ENCODE peak calls at places on chromosomes 6 and 20, in six cellular contexts. Y, E, N, S, H and D are unnamed samples.

GRCh38 chr6:27290065-27290849 is 21.8 kb downstream of the POM121L2 start:
- DNase-seq in Y (peak; percentile 68), E (no peak), N (no peak), S (peak; percentile 34), H (peak; percentile 40), D (no peak)

GRCh38 chr6:26328265-26328844 is 36.6 kb upstream of the BTN3A2 start:
- DNase-seq in Y (no peak), E (no peak), N (no peak), S (no peak), H (no peak), D (peak; percentile 43)

GRCh38 chr6:85044336-85044735 is 279.9 kb upstream of the TBX18 start:
- DNase-seq in Y (no peak), E (no peak), N (no peak), S (no peak), H (no peak), D (no peak)

GRCh38 chr20:50153500-50154377 is at the start of gene PEDS1:
- DNase-seq in Y (peak; percentile 98), E (peak; percentile 98), N (peak; percentile 88), S (peak; percentile 83), H (peak; percentile 45), D (peak; percentile 95)

GRCh38 chr6:10511477-10511876 is 9.7 kb upstream of the GCNT2 start:
- DNase-seq in Y (no peak), E (no peak), N (no peak), S (peak; percentile 68), H (no peak), D (no peak)

GRCh38 chr20:41506192-41506915 is 111.8 kb downstream of the CHD6 start:
- DNase-seq in Y (no peak), E (no peak), N (no peak), S (peak; percentile 45), H (no peak), D (no peak)

GRCh38 chr6:16402501-16402900 is 164.1 kb downstream of the GMPR start:
- DNase-seq in Y (no peak), E (no peak), N (peak; percentile 26), S (no peak), H (no peak), D (no peak)

GRCh38 chr6:167722634-167723309 is 103.9 kb upstream of the AFDN start:
- DNase-seq in Y (no peak), E (no peak), N (no peak), S (no peak), H (no peak), D (no peak)

GRCh38 chr6:16519265-16520242 is 241.7 kb downstream of the ATXN1 start:
- DNase-seq in Y (no peak), E (no peak), N (no peak), S (peak; percentile 86), H (no peak), D (no peak)

GRCh38 chr6:125014157-125014957 is 52.1 kb downstream of the RNF217 start:
- DNase-seq in Y (no peak), E (no peak), N (peak; percentile 48), S (no peak), H (no peak), D (peak; percentile 16)

GRCh38 chr20:370977-371754 is 9.4 kb upstream of the TRIB3 start:
- DNase-seq in Y (peak; percentile 56), E (no peak), N (no peak), S (peak; percentile 63), H (no peak), D (peak; percentile 36)

GRCh38 chr6:14540276-14540675 is 422.7 kb downstream of the CD83 start:
- DNase-seq in Y (no peak), E (no peak), N (no peak), S (no peak), H (no peak), D (no peak)

GRCh38 chr6:139514819-139515218 is 140.4 kb upstream of the CITED2 start:
- DNase-seq in Y (no peak), E (no peak), N (no peak), S (no peak), H (no peak), D (no peak)

GRCh38 chr6:159979136-159979874 is 10.4 kb downstream of the IGF2R start:
- DNase-seq in Y (no peak), E (no peak), N (peak; percentile 46), S (peak; percentile 82), H (peak; percentile 75), D (peak; percentile 98)

GRCh38 chr20:49394264-49394663 is 88.2 kb downstream of the KCNB1 start:
- DNase-seq in Y (no peak), E (no peak), N (no peak), S (no peak), H (no peak), D (no peak)

GRCh38 chr6:134621858-134622257 is 303.9 kb upstream of the SGK1 start:
- DNase-seq in Y (no peak), E (no peak), N (no peak), S (no peak), H (no peak), D (no peak)

GRCh38 chr6:157983439-157984119 is 1.9 kb downstream of the SYNJ2 start:
- DNase-seq in Y (no peak), E (no peak), N (no peak), S (no peak), H (no peak), D (no peak)

GRCh38 chr6:122416825-122417224 is 17.4 kb downstream of the HSF2 start:
- DNase-seq in Y (no peak), E (no peak), N (no peak), S (no peak), H (no peak), D (no peak)

GRCh38 chr6:166600932-166601331 is 14.5 kb upstream of the RAMACL start:
- DNase-seq in Y (no peak), E (no peak), N (no peak), S (no peak), H (no peak), D (no peak)

GRCh38 chr6:63649847-63650265 is 14.3 kb downstream of the PHF3 start:
- DNase-seq in Y (no peak), E (no peak), N (no peak), S (no peak), H (no peak), D (no peak)

GRCh38 chr20:61556116-61556515 is 304.1 kb downstream of the CDH4 start:
- DNase-seq in Y (no peak), E (peak; percentile 56), N (no peak), S (no peak), H (no peak), D (no peak)

GRCh38 chr20:44074252-44075151 is 112.5 kb downstream of the JPH2 start:
- DNase-seq in Y (no peak), E (no peak), N (peak; percentile 42), S (no peak), H (no peak), D (peak; percentile 28)

GRCh38 chr6:166958926-166959861 is 2.8 kb upstream of the RNASET2 start:
- DNase-seq in Y (no peak), E (no peak), N (peak; percentile 19), S (peak; percentile 75), H (no peak), D (peak; percentile 86)

GRCh38 chr6:163748886-163749285 is 334.4 kb downstream of the QKI start:
- DNase-seq in Y (no peak), E (no peak), N (no peak), S (no peak), H (no peak), D (no peak)

GRCh38 chr6:73285674-73286283 is 22.8 kb upstream of the KHDC1 start:
- DNase-seq in Y (peak; percentile 59), E (peak; percentile 51), N (peak; percentile 60), S (peak; percentile 25), H (no peak), D (peak; percentile 45)

GRCh38 chr6:13559251-13559650 is 15.2 kb upstream of the SIRT5 start:
- DNase-seq in Y (no peak), E (no peak), N (no peak), S (peak; percentile 36), H (no peak), D (no peak)

GRCh38 chr6:72363844-72364740 is 257.8 kb upstream of the KCNQ5 start:
- DNase-seq in Y (no peak), E (no peak), N (peak; percentile 94), S (no peak), H (no peak), D (no peak)

GRCh38 chr20:44728835-44729342 is 13.7 kb downstream of the CCN5 start:
- DNase-seq in Y (no peak), E (peak; percentile 97), N (peak; percentile 90), S (no peak), H (no peak), D (peak; percentile 63)

GRCh38 chr20:3786126-3786484 is 435 bp downstream of the CENPB start:
- DNase-seq in Y (no peak), E (no peak), N (peak; percentile 67), S (no peak), H (no peak), D (peak; percentile 76)

GRCh38 chr20:49768204-49769124 is 44.2 kb upstream of the SLC9A8 start:
- DNase-seq in Y (no peak), E (peak; percentile 66), N (peak; percentile 92), S (peak; percentile 100), H (peak; percentile 31), D (peak; percentile 97)

GRCh38 chr6:105755885-105756284 is 330.3 kb upstream of the PRDM1 start:
- DNase-seq in Y (no peak), E (no peak), N (no peak), S (no peak), H (no peak), D (no peak)

DNA sequence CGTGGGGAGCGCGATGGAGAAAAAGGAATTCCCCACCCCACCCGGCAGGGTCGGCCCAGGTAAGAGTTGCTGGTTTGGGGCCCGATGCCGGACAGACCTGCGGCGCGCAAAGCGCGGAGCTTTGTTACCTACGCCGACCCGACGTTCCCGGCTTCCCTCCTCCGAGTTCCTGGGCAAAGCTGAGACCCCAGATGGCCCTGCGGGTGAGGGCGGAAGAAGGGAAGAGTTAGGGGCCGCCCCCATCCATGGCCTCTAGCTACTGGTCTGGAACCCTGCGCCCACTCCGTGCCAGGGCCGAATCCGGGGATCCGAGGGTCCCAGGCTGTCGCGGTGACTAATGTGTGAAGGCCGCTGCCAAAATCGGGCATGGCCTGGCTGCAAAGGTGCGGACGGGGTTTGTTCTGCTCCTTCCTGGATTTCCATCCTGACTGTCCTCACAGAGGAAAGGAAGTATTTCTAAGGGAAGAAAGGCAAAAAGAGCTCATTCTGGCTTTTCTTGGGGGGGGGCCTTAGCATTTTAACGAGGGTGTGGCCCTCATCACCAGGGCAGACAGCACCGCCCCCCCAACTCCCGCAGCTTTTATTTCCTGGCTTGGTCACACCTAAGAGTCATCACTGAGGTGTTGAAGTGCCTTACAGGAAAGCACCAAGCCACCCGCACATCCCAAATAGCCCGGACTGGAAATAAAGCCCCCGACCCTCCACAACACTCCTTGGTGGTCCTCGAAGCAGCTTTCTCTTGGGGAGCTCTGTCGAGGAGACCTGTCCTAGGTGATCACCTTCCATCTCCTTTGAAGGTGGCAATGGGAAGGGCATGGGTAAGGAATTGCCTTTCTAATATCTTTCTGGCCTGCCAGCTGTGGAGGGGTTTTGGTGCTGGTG is 1.1 kb downstream of the PTK7 start:
- DNase-seq in Y (no peak), E (no peak), N (no peak), S (peak; percentile 50), H (no peak), D (no peak)
- TF ChIP-seq MYC in Y (no peak), E (no peak), N (no peak), S (peak; percentile 50), H (no peak), D (no peak)

GRCh38 chr20:37968726-37969401 is 64.4 kb downstream of the TTI1 start:
- DNase-seq in Y (no peak), E (no peak), N (no peak), S (no peak), H (no peak), D (peak; percentile 60)
- TF ChIP-seq MYC in Y (no peak), E (no peak), N (no peak), S (no peak), H (no peak), D (no peak)

GRCh38 chr20:23231561-23232218 is 118.9 kb upstream of the NXT1 start:
- DNase-seq in Y (no peak), E (no peak), N (peak; percentile 27), S (peak; percentile 45), H (no peak), D (no peak)
- TF ChIP-seq MYC in Y (no peak), E (no peak), N (no peak), S (no peak), H (no peak), D (no peak)

GRCh38 chr6:99589290-99589672 is 17.4 kb upstream of the PRDM13 start:
- DNase-seq in Y (no peak), E (no peak), N (no peak), S (no peak), H (no peak), D (no peak)
- TF ChIP-seq MYC in Y (no peak), E (no peak), N (no peak), S (no peak), H (no peak), D (no peak)